ENCODE peak calls at places on chromosomes 2 and 18, in ten cellular contexts. O is CD8-positive, alpha-beta T cell; A is tibial artery; M is testis; G is brain microvascular endothelial cell; B is uterus; K is Peyer's patch; L is lower lobe of right lung; H is IMR-90; X is ovary. P is an unnamed sample. For H3K27me3, the result is how much of the 10 kb centered on the place peaks cover.

GRCh38 chr2:146701183-146701582 is 1143.6 kb upstream of the ACVR2A start:
- DNase-seq in B (no peak), O (no peak), X (no peak), L (no peak), K (no peak), G (peak), M (no peak), H (no peak), A (no peak), P (no peak)

GRCh38 chr2:127649684-127650040 is 3.7 kb downstream of the GPR17 start:
- DNase-seq in B (peak), O (peak), G (peak), H (peak), L (peak), M (peak), K (peak), X (peak), A (peak), P (peak)

GRCh38 chr2:42906557-42907380 is 114.4 kb upstream of the HAAO start:
- DNase-seq in K (peak), A (peak), B (peak), O (no peak), G (no peak), L (no peak), X (peak), M (peak), H (peak), P (no peak)

GRCh38 chr2:122543815-122544214 is 788.4 kb downstream of the TSN start:
- DNase-seq in H (peak), K (no peak), L (no peak), G (peak), O (no peak), M (no peak), A (no peak), B (no peak), X (no peak), P (no peak)

GRCh38 chr18:25349131-25349925 is 2.6 kb downstream of the ZNF521 start:
- DNase-seq in X (peak), G (peak), H (peak), K (no peak), O (no peak), L (peak), B (peak), M (peak), A (peak), P (no peak)

GRCh38 chr2:197893403-197894177 is 89.2 kb downstream of the PLCL1 start:
- DNase-seq in A (no peak), H (no peak), K (no peak), G (no peak), B (no peak), X (no peak), L (no peak), O (no peak), M (no peak), P (no peak)

GRCh38 chr2:109473006-109473380 is 140.8 kb downstream of the SEPTIN10 start:
- DNase-seq in H (no peak), A (no peak), X (no peak), K (no peak), G (no peak), L (peak), B (no peak), O (no peak), M (no peak), P (no peak)

GRCh38 chr2:112701092-112701491 is 19.7 kb upstream of the NT5DC4 start:
- DNase-seq in B (no peak), A (no peak), X (no peak), O (no peak), M (no peak), G (no peak), K (peak), H (peak), L (no peak), P (no peak)

GRCh38 chr2:43024515-43024962 is 201.9 kb downstream of the ZFP36L2 start:
- DNase-seq in A (peak), O (no peak), G (peak), X (peak), M (peak), L (no peak), H (peak), B (peak), K (peak), P (peak)

GRCh38 chr2:53880756-53881155 is 21.0 kb upstream of the GPR75 start:
- DNase-seq in B (no peak), G (no peak), L (no peak), H (peak), M (no peak), K (no peak), O (no peak), A (no peak), X (no peak), P (no peak)

GRCh38 chr2:89833780-89834117 is 1142.3 kb downstream of the RPIA start:
- DNase-seq in B (no peak), K (no peak), O (no peak), M (no peak), H (peak), X (no peak), G (no peak), L (no peak), A (no peak), P (no peak)

GRCh38 chr2:97870396-97870843 is 125.3 kb downstream of the TMEM131 start:
- DNase-seq in H (peak), A (no peak), O (no peak), B (no peak), X (no peak), K (peak), M (no peak), L (no peak), G (peak), P (no peak)

GRCh38 chr2:213317929-213318328 is 33.7 kb downstream of the SPAG16 start:
- DNase-seq in X (no peak), B (no peak), K (no peak), H (peak), O (no peak), G (peak), L (no peak), A (no peak), M (no peak), P (no peak)

GRCh38 chr2:217279130-217279529 is 419.3 kb upstream of the TNP1 start:
- DNase-seq in O (no peak), H (peak), K (no peak), G (peak), L (no peak), B (no peak), M (no peak), X (no peak), A (no peak), P (no peak)

GRCh38 chr18:78518805-78519204 is 460.8 kb upstream of the SALL3 start:
- DNase-seq in X (no peak), L (no peak), A (no peak), O (no peak), H (no peak), M (no peak), B (no peak), G (no peak), K (peak), P (no peak)

GRCh38 chr2:209907746-209908145 is 94.7 kb upstream of the RPE start:
- DNase-seq in X (no peak), H (no peak), O (no peak), K (no peak), L (no peak), G (no peak), A (no peak), B (no peak), M (no peak), P (no peak)

GRCh38 chr18:76537621-76538020 is 42.6 kb upstream of the ZNF516 start:
- DNase-seq in M (no peak), X (no peak), L (no peak), A (no peak), G (no peak), H (no peak), K (no peak), B (no peak), O (no peak), P (no peak)

GRCh38 chr2:149380205-149380604 is 49.8 kb downstream of the LYPD6 start:
- DNase-seq in K (no peak), O (no peak), A (no peak), G (no peak), X (no peak), B (no peak), L (no peak), M (no peak), H (no peak), P (no peak)

GRCh38 chr18:12159446-12159845 is 65.8 kb downstream of the ANKRD62 start:
- DNase-seq in O (no peak), H (peak), B (no peak), K (no peak), M (no peak), G (peak), X (no peak), L (no peak), A (no peak), P (no peak)

GRCh38 chr2:72603481-72603880 is 222.4 kb downstream of the EXOC6B start:
- DNase-seq in A (no peak), H (peak), K (no peak), G (no peak), M (no peak), X (no peak), B (no peak), L (no peak), O (no peak), P (no peak)

GRCh38 chr18:51630706-51631105 is 433.2 kb upstream of the MEX3C start:
- DNase-seq in B (no peak), K (no peak), L (no peak), X (no peak), O (no peak), A (no peak), M (no peak), G (no peak), H (no peak), P (no peak)

GRCh38 chr18:49613141-49613641 is 51.3 kb downstream of the LIPG start:
- DNase-seq in O (no peak), B (no peak), A (no peak), H (no peak), M (no peak), L (no peak), G (no peak), X (no peak), K (no peak), P (no peak)

DNA sequence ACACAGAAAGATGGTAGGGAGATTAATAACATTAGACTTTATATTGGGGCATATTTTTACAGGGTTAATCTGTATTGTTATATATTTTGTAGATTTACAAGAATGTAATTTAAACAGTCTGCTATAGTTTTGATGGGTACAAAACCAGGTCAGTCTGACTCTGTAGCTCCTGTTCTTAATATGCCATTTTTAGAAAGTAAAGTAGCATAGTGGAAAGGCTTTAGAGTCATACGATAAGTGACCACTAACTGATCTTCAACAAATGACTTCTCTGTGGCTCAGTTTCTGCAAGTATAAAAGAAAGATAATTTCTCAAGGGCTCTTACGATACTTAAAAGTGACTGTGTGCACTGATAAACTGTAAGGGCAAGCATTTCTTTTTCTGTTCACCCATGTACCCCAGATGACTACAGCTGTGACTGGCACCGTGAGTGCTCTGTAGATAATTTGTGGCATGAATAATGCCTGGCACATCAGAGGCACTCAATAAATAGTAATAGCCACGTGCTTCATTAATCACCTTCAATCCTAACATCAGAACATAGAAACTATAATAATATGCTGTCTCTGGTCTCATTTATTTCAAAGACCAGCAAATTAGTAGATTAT is 178.7 kb downstream of the LCLAT1 start:
- DNase-seq in H (no peak), B (no peak), L (no peak), X (no peak), O (no peak), A (no peak), M (no peak), K (no peak), G (no peak), P (no peak)
- H3K27ac ChIP-seq in H (no peak), B (no peak), L (no peak), X (no peak), O (no peak), A (no peak), M (no peak), K (no peak), G (no peak), P (no peak)

GRCh38 chr18:61435064-61435652 is 101.9 kb downstream of the CDH20 start:
- DNase-seq in L (no peak), K (no peak), B (no peak), A (no peak), O (no peak), X (no peak), H (peak), M (no peak), G (peak), P (no peak)
- TF ChIP-seq CTCF in L (peak), K (no peak), B (no peak), A (no peak), O (no peak), X (no peak), H (peak), M (no peak), G (peak), P (peak)

DNA sequence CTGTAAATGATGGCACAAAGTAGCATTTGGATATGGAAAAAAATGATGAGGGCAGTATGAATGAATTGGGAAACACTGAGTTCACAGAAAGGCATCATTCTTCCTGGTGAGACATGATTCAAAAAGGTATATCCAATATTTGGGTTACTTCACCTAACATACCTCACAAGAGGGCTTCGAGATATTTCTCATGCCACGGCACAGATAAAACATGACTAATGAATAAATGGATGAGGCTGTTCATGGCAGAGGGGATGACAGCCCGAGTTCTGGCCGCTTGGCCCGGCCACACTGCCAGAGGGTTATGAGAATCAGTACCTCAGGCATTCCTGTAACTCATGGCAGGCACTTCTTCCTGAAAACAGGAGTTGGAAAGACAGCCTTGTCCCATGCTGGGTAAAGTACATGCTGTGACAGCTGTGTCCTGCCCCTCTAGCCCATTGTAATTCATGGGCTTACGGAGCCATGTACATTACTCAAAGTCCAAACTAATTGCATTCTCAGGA is 116.0 kb upstream of the ACVR1C start:
- DNase-seq in L (no peak), H (no peak), A (no peak), G (no peak), X (no peak), B (no peak), M (no peak), O (no peak), K (no peak), P (no peak)
- H3K27me3 ChIP-seq in L (under half), H (under half), A (under half), G (under half), X (under half), B (under half), M (under half), O (under half), K (under half), P (under half)

GRCh38 chr2:144596074-144596871 is 76.4 kb upstream of the ZEB2 start:
- DNase-seq in A (no peak), L (no peak), B (no peak), K (no peak), H (peak), G (peak), O (no peak), M (no peak), X (no peak), P (no peak)
- H3K27ac ChIP-seq in A (peak), L (no peak), B (no peak), K (no peak), H (peak), G (peak), O (no peak), M (no peak), X (no peak), P (no peak)

GRCh38 chr2:22992446-22992845 is 392.5 kb upstream of the KLHL29 start:
- DNase-seq in L (no peak), H (no peak), X (no peak), M (no peak), K (no peak), G (no peak), A (no peak), B (no peak), O (no peak), P (no peak)

GRCh38 chr2:22995576-22995975 is 389.4 kb upstream of the KLHL29 start:
- DNase-seq in K (no peak), O (no peak), B (no peak), X (no peak), A (no peak), L (no peak), G (no peak), M (no peak), H (no peak), P (no peak)

GRCh38 chr2:22991844-22992243 is 393.1 kb upstream of the KLHL29 start:
- DNase-seq in L (no peak), G (no peak), X (no peak), M (no peak), K (no peak), B (no peak), A (no peak), O (no peak), H (no peak), P (no peak)
- TF ChIP-seq CTCF in L (no peak), G (no peak), X (no peak), M (no peak), K (no peak), B (no peak), A (no peak), O (no peak), H (no peak), P (no peak)

DNA sequence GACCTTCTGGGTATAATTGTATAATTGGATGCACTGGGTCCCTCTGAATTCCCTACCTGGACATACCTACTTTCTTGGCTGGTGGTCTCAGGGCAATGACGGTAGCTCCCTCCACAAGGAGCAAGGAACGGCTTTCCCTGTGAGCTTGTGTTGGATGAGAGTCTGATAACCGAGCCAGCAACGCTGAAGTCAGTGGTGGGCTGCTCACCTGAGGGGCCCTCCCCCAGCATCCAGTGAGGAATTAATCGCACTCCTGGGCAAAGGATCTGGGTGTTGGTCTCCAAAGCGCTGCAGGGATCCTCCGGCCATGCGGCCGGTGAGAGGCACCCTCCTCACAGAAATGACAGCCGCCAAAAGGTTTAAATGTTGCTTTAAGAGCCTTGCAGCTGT is 47.1 kb downstream of the LONRF2 start:
- DNase-seq in X (peak), K (no peak), G (no peak), M (no peak), O (no peak), B (no peak), A (no peak), L (no peak), H (no peak), P (no peak)
- H3K27me3 ChIP-seq in X (under half), K (under half), G (under half), M (under half), O (under half), B (under half), A (under half), L (under half), H (under half), P (under half)

DNA sequence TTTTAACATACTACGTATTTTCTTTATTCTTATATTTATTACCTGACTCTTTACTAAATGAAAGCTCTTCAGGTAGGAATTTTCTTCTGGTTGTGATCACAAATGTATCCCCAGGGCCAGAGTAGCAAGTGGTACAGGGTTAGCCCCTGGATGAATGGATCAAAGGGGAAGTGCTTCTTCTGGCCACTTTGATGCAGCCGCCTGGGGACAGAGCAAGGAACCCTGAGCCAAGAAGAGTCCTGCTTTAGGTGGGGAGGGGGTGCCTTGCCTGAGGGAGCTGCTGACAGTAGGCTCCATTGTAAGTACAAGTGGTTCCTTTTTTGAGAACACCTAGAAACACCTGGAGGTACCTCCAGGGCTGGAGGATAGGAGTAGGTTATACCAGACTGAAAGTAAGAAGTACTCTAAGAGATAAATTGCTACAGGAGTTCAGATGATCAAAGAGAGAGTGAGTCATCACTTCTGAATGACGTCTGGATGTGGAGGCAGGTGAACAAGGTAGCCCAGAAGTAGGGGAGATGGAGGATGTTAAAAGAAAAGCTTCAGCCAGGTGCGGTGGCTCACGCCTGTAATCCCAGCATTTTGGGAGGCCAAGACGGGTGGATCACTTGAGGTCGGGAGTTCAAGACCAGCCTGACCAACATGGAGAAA is 82.4 kb downstream of the SOCS6 start:
- DNase-seq in X (no peak), G (no peak), M (no peak), H (no peak), K (peak), O (no peak), L (no peak), B (no peak), A (no peak), P (no peak)
- H3K27ac ChIP-seq in X (no peak), G (no peak), M (no peak), H (no peak), K (no peak), O (no peak), L (no peak), B (no peak), A (no peak), P (no peak)

GRCh38 chr2:31674446-31674845 is 93.7 kb upstream of the SRD5A2 start:
- DNase-seq in H (no peak), K (no peak), G (no peak), O (no peak), X (no peak), B (no peak), A (no peak), L (no peak), M (no peak), P (no peak)

DNA sequence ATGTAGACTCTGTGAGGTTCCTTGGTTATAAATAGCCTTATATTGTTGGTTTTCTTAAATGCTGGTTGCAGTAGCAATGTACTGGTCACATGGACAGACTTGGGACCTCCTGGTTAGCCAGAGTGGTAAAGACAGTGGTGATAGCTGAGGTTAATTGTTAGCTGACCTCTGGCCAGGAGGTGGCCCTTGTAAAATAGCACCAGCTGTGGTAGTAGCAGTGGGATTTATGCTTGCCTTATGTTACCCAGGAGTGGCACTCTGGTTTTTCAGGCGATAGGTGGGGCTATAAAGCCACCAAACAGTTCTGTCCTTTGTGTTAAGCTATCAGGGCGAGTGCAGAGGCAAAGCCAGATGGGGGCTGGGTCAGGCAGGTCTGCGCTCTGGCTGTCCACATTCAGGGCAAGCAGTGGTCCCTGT is 94.8 kb upstream of the SRD5A2 start:
- DNase-seq in O (no peak), A (no peak), L (no peak), X (no peak), G (no peak), M (no peak), H (no peak), K (no peak), B (no peak), P (no peak)
- TF ChIP-seq CTCF in O (no peak), A (no peak), L (no peak), X (no peak), G (no peak), M (no peak), H (no peak), K (no peak), B (no peak), P (no peak)